ENCODE peak calls at places on chromosomes 13 and 19, in seven cellular contexts. D is tibial nerve; C is esophagus muscularis mucosa; E is uterus; O is CD4-positive, alpha-beta T cell; Z is A549; N is WERI-Rb-1. U is an unnamed sample.
A peak's percentile ranks its signal among the peaks of the same experiment; 100 is the strongest.

GRCh38 chr13:36998624-36999041 is 507 bp downstream of the ALG5 start:
- DNase-seq in D (no peak), C (no peak), E (peak; percentile 24), O (peak; percentile 15), Z (no peak), N (peak; percentile 11), U (peak; percentile 9)

GRCh38 chr19:43519436-43520088 is 7.4 kb downstream of the ETHE1 start:
- DNase-seq in D (peak; percentile 55), C (no peak), E (peak; percentile 80), O (peak; percentile 74), Z (peak; percentile 81), N (peak; percentile 79), U (peak; percentile 67)

GRCh38 chr19:44532819-44533218 is 3.3 kb upstream of the CEACAM20 start:
- DNase-seq in D (no peak), C (no peak), E (no peak), O (no peak), Z (no peak), N (no peak), U (no peak)

GRCh38 chr13:113884821-113885220 is 20.9 kb upstream of the GAS6 start:
- DNase-seq in D (no peak), C (peak; percentile 72), E (no peak), O (no peak), Z (no peak), N (no peak), U (no peak)

GRCh38 chr19:49326165-49326704 is 1.2 kb upstream of the SLC6A16 start:
- DNase-seq in D (no peak), C (peak; percentile 10), E (no peak), O (no peak), Z (no peak), N (no peak), U (no peak)

GRCh38 chr19:18339703-18340102 is 695 bp upstream of the PGPEP1 start:
- DNase-seq in D (no peak), C (no peak), E (no peak), O (no peak), Z (peak; percentile 48), N (peak; percentile 34), U (no peak)

GRCh38 chr19:35549174-35549788 is 3.9 kb downstream of the TMEM147 start:
- DNase-seq in D (no peak), C (no peak), E (peak; percentile 67), O (peak; percentile 15), Z (peak; percentile 96), N (peak; percentile 62), U (peak; percentile 22)

GRCh38 chr19:8827277-8827676 is 4.8 kb downstream of the ZNF558 start:
- DNase-seq in D (no peak), C (no peak), E (no peak), O (no peak), Z (no peak), N (no peak), U (no peak)

GRCh38 chr13:40149611-40150283 is 494.3 kb downstream of the COG6 start:
- DNase-seq in D (no peak), C (no peak), E (peak; percentile 89), O (no peak), Z (peak; percentile 7), N (no peak), U (peak; percentile 62)

GRCh38 chr13:106498158-106498557 is 37.3 kb downstream of the EFNB2 start:
- DNase-seq in D (no peak), C (no peak), E (no peak), O (no peak), Z (no peak), N (no peak), U (no peak)

GRCh38 chr19:35327642-35328041 is 1.3 kb upstream of the CD22 start:
- DNase-seq in D (no peak), C (no peak), E (no peak), O (no peak), Z (peak; percentile 55), N (peak; percentile 50), U (no peak)

GRCh38 chr19:58575183-58576041 is 2.3 kb upstream of the MZF1 start:
- DNase-seq in D (peak; percentile 76), C (peak; percentile 97), E (peak; percentile 90), O (peak; percentile 69), Z (peak; percentile 93), N (peak; percentile 93), U (no peak)

GRCh38 chr13:58298556-58299135 is 667.1 kb downstream of the PCDH17 start:
- DNase-seq in D (no peak), C (no peak), E (no peak), O (no peak), Z (no peak), N (no peak), U (no peak)

GRCh38 chr19:16702123-16702522 is 17.5 kb upstream of the NWD1 start:
- DNase-seq in D (peak; percentile 43), C (peak; percentile 93), E (no peak), O (no peak), Z (no peak), N (no peak), U (no peak)

GRCh38 chr13:53200498-53201453 is 172.2 kb downstream of the OLFM4 start:
- DNase-seq in D (no peak), C (peak; percentile 70), E (no peak), O (no peak), Z (no peak), N (no peak), U (peak; percentile 8)

GRCh38 chr19:43675269-43675879 is 5.4 kb upstream of the PLAUR start:
- DNase-seq in D (no peak), C (no peak), E (no peak), O (no peak), Z (peak; percentile 78), N (no peak), U (no peak)

GRCh38 chr13:113916330-113916815 is 52.5 kb upstream of the GAS6 start:
- DNase-seq in D (no peak), C (peak; percentile 70), E (no peak), O (no peak), Z (no peak), N (peak; percentile 3), U (no peak)

GRCh38 chr19:51480590-51480989 is 2.3 kb downstream of the CEACAM18 start:
- DNase-seq in D (no peak), C (no peak), E (no peak), O (no peak), Z (no peak), N (no peak), U (no peak)

GRCh38 chr13:92775631-92776030 is 451.0 kb upstream of the GPC6 start:
- DNase-seq in D (no peak), C (no peak), E (no peak), O (no peak), Z (no peak), N (no peak), U (no peak)

DNA sequence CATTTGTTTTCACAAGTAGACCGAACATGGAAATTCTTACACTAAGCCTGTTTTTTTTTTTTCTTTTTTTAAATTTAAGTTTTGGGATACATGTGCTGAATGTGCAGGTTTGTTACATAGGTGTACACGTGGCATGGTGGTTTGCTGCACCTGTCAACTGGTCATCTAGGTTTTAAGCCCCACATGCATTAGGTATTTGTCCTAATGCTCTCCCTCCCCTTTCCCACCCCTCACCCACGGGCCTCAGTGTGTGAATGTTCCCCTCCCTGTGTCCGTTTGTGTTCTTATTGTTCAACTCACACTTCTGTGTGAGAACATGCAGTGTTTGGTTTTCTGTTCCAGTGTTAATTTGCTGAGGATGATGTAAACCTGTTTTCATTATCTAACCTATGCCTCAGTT is 2.6 kb downstream of the NLRP4 start:
- DNase-seq in D (no peak), C (no peak), E (no peak), O (no peak), Z (no peak), N (no peak), U (no peak)
- H3K27ac ChIP-seq in D (no peak overlapping the region), C (no peak overlapping the region), E (no peak overlapping the region), O (no peak overlapping the region), Z (no peak overlapping the region), N (no peak overlapping the region), U (no peak overlapping the region)

DNA sequence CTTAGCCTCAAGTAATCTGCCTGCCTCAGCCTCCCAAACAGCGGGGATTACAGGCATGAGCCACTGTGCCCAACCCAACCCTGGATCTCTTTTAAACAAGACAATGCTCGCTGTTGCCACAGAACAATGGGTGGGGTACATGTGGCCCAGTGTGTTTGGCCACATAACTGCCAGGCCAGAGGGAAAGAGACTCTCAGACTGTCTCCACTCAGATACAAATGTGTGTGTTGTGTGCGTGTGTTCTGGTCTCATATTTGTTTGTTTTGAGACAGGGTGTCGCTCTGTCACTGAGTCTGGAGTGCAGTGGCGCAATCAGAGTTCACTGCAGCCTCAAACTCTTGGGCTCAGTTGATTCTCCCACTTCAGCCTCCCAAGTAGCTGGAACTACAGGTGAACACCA is 25.8 kb downstream of the LDLR start:
- DNase-seq in D (no peak), C (no peak), E (no peak), O (no peak), Z (no peak), N (no peak), U (no peak)
- H3K27ac ChIP-seq in D (no peak overlapping the region), C (no peak overlapping the region), E (peak overlapping the region; percentile 70), O (no peak overlapping the region), Z (no peak overlapping the region), N (no peak overlapping the region), U (no peak overlapping the region)

GRCh38 chr13:110446570-110446880 is 115.0 kb downstream of the RAB20 start:
- DNase-seq in D (no peak), C (no peak), E (no peak), O (no peak), Z (no peak), N (no peak), U (no peak)

GRCh38 chr13:110448677-110449076 is 112.8 kb downstream of the RAB20 start:
- DNase-seq in D (no peak), C (no peak), E (no peak), O (no peak), Z (no peak), N (no peak), U (no peak)

GRCh38 chr13:110447058-110447511 is 114.4 kb downstream of the RAB20 start:
- DNase-seq in D (no peak), C (no peak), E (no peak), O (no peak), Z (no peak), N (no peak), U (no peak)

GRCh38 chr13:110448230-110448629 is 113.3 kb downstream of the RAB20 start:
- DNase-seq in D (no peak), C (no peak), E (no peak), O (no peak), Z (no peak), N (no peak), U (no peak)

GRCh38 chr13:110447801-110448200 is 113.7 kb downstream of the RAB20 start:
- DNase-seq in D (no peak), C (no peak), E (no peak), O (no peak), Z (no peak), N (no peak), U (no peak)
- H3K27ac ChIP-seq in D (no peak overlapping the region), C (peak overlapping the region; percentile 83), E (peak overlapping the region; percentile 9), O (no peak overlapping the region), Z (no peak overlapping the region), N (no peak overlapping the region), U (no peak overlapping the region)

DNA sequence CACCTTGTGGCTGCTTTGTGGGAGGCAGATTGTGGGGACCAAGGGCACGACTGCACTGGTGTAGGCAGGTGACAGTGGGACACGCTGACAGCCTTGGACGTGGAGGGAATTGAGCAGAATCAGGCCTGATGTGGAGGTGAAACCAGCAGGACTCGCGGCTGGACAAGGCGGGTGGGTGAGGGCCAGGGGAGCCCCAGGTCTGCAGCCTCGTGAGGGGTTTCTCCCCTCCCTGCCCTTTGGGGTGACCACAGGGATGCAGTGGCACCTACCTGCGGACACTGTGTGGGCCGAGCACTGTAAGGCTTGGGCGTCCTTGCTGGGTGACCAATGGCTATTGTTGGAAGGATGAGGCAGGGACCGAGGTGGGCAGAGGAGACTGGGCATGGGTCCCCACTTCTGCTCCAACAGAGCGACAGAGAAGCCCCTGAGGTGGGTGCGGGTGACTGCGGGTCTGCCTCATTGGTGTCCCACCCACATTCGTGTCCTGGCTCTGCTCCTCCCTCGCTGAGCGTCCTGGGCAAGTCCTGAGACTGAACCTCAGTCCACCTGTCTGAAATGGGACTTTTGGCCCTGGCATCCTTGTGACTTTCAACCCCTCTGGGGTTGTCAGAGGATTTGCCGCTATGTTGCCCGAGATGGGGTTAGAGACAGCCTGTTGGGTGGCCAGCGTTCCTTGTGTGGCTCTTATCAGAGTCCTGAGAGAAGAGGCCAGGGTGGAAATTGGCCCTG is 30.5 kb downstream of the DNM2 start:
- DNase-seq in D (no peak), C (no peak), E (no peak), O (no peak), Z (no peak), N (no peak), U (no peak)
- H3K27ac ChIP-seq in D (no peak overlapping the region), C (peak overlapping the region; percentile 13), E (no peak overlapping the region), O (peak overlapping the region; percentile 30), Z (peak overlapping the region; percentile 78), N (no peak overlapping the region), U (peak overlapping the region; percentile 100)